ENCODE peak calls at places on chromosomes 7 and 10, in nine cellular contexts. G is spleen, E is tibial nerve, C is astrocyte, L is nephron progenitor cell, A is hepatocyte, F is AG10803, Q is fibroblast of lung, W is dorsolateral prefrontal cortex. B is an unnamed sample.

GRCh38 chr7:95527033-95527775 is 41.5 kb downstream of the ASB4 start:
- DNase-seq in G (peak; percentile 61), E (peak; percentile 55), C (peak; percentile 8), L (peak; percentile 59), A (peak; percentile 80), F (peak; percentile 50), Q (peak; percentile 66), W (peak; percentile 23), B (peak; percentile 85)

GRCh38 chr10:75043256-75044121 is 68.0 kb upstream of the SAMD8 start:
- DNase-seq in G (peak; percentile 81), E (no peak), C (no peak), L (no peak), A (no peak), F (no peak), Q (no peak), W (no peak), B (no peak)

GRCh38 chr7:45617166-45617565 is 43.0 kb downstream of the ADCY1 start:
- DNase-seq in G (no peak), E (no peak), C (no peak), L (no peak), A (no peak), F (no peak), Q (no peak), W (no peak), B (peak; percentile 53)

GRCh38 chr10:11986593-11987216 is 55.9 kb downstream of the UPF2 start:
- DNase-seq in G (peak; percentile 84), E (peak; percentile 93), C (peak; percentile 61), L (peak; percentile 83), A (peak; percentile 90), F (peak; percentile 79), Q (peak; percentile 88), W (peak; percentile 73), B (peak; percentile 91)

GRCh38 chr7:27159278-27160146 is 3.0 kb upstream of the HOXA7 start:
- DNase-seq in G (no peak), E (no peak), C (no peak), L (peak; percentile 29), A (no peak), F (no peak), Q (no peak), W (no peak), B (no peak)

GRCh38 chr10:78973901-78974408 is 94.8 kb upstream of the ZMIZ1 start:
- DNase-seq in G (peak; percentile 88), E (peak; percentile 57), C (peak; percentile 65), L (peak; percentile 79), A (peak; percentile 80), F (peak; percentile 53), Q (peak; percentile 66), W (peak; percentile 75), B (peak; percentile 92)

GRCh38 chr10:99619090-99619800 is 994 bp downstream of the SLC25A28 start:
- DNase-seq in G (no peak), E (no peak), C (peak; percentile 25), L (no peak), A (no peak), F (peak; percentile 31), Q (peak; percentile 18), W (no peak), B (no peak)

GRCh38 chr10:79904671-79905321 is 44.1 kb downstream of the SFTPD start:
- DNase-seq in G (peak; percentile 87), E (peak; percentile 40), C (peak; percentile 63), L (peak; percentile 77), A (peak; percentile 72), F (peak; percentile 68), Q (peak; percentile 64), W (peak; percentile 50), B (no peak)

GRCh38 chr10:118948784-118949183 is 80.7 kb upstream of the NANOS1 start:
- DNase-seq in G (no peak), E (no peak), C (no peak), L (no peak), A (no peak), F (no peak), Q (no peak), W (no peak), B (no peak)

GRCh38 chr10:98408799-98409198 is 6.2 kb downstream of the PYROXD2 start:
- DNase-seq in G (no peak), E (no peak), C (no peak), L (no peak), A (no peak), F (no peak), Q (no peak), W (no peak), B (no peak)

GRCh38 chr7:42071372-42072261 is 165.4 kb downstream of the GLI3 start:
- DNase-seq in G (no peak), E (no peak), C (peak; percentile 64), L (no peak), A (peak; percentile 69), F (peak; percentile 68), Q (peak; percentile 85), W (no peak), B (no peak)

GRCh38 chr7:79458796-79459195 is 5.3 kb upstream of the MAGI2 start:
- DNase-seq in G (no peak), E (no peak), C (no peak), L (no peak), A (no peak), F (peak; percentile 45), Q (no peak), W (no peak), B (no peak)

GRCh38 chr7:151690597-151690996 is 170.9 kb upstream of the RHEB start:
- DNase-seq in G (no peak), E (no peak), C (peak; percentile 66), L (no peak), A (peak; percentile 51), F (no peak), Q (no peak), W (no peak), B (no peak)

GRCh38 chr10:113680172-113681111 is 730 bp downstream of the CASP7 start:
- DNase-seq in G (peak; percentile 84), E (peak; percentile 52), C (peak; percentile 49), L (peak; percentile 28), A (peak; percentile 48), F (peak; percentile 65), Q (peak; percentile 73), W (no peak), B (peak; percentile 39)

GRCh38 chr10:49740346-49741107 is 21.6 kb downstream of the OGDHL start:
- DNase-seq in G (no peak), E (no peak), C (no peak), L (no peak), A (no peak), F (no peak), Q (no peak), W (no peak), B (no peak)

GRCh38 chr10:49737474-49738201 is 24.5 kb downstream of the OGDHL start:
- DNase-seq in G (no peak), E (no peak), C (no peak), L (no peak), A (no peak), F (no peak), Q (no peak), W (no peak), B (no peak)

GRCh38 chr10:49741108-49741995 is 20.8 kb downstream of the OGDHL start:
- DNase-seq in G (peak; percentile 60), E (no peak), C (no peak), L (no peak), A (no peak), F (no peak), Q (peak; percentile 2), W (no peak), B (peak; percentile 68)

GRCh38 chr10:49738616-49739360 is 23.3 kb downstream of the OGDHL start:
- DNase-seq in G (peak; percentile 65), E (no peak), C (no peak), L (no peak), A (no peak), F (no peak), Q (no peak), W (no peak), B (no peak)

GRCh38 chr10:49739426-49739825 is 22.7 kb downstream of the OGDHL start:
- DNase-seq in G (peak; percentile 67), E (no peak), C (no peak), L (no peak), A (no peak), F (no peak), Q (no peak), W (no peak), B (no peak)
- TF ChIP-seq CTCF in G (no peak), E (no peak), C (no peak), L (no peak), A (no peak), F (no peak), Q (no peak), W (no peak), B (no peak)

DNA sequence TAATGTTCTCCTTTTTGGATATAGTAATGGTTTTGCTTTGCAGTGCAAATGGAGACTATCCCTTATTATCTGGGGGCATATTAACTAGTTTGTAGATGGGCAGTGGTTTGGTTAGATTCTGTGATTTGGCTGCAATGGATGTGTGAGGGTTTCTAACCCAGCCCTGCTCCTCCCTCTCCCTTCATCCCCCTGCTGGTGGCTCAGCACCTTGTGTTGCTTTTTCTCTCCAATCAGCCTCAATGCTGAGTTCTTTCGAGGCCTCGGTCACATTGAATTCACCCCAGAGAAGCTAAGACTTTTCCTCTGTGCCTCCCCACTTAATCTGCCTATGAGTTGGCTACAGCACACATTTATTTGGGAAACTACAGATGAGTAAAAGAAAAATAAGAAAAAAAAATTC is 120.0 kb downstream of the MALRD1 start:
- DNase-seq in G (no peak), E (no peak), C (no peak), L (peak; percentile 14), A (no peak), F (no peak), Q (peak; percentile 6), W (no peak), B (no peak)
- TF ChIP-seq CTCF in G (no peak), E (no peak), C (no peak), L (peak; percentile 39), A (peak; percentile 19), F (no peak), Q (peak; percentile 45), W (no peak), B (no peak)

GRCh38 chr10:126661356-126661755 is 9.1 kb downstream of the C10orf90 start:
- DNase-seq in G (no peak), E (no peak), C (no peak), L (no peak), A (no peak), F (no peak), Q (no peak), W (no peak), B (no peak)

GRCh38 chr10:126661841-126662520 is 8.5 kb downstream of the C10orf90 start:
- DNase-seq in G (no peak), E (no peak), C (peak; percentile 95), L (no peak), A (peak; percentile 7), F (peak; percentile 82), Q (peak; percentile 16), W (no peak), B (no peak)

GRCh38 chr10:126659750-126660149 is 10.7 kb downstream of the C10orf90 start:
- DNase-seq in G (no peak), E (no peak), C (no peak), L (no peak), A (no peak), F (no peak), Q (no peak), W (no peak), B (no peak)

GRCh38 chr10:126663880-126664279 is 6.6 kb downstream of the C10orf90 start:
- DNase-seq in G (no peak), E (no peak), C (peak; percentile 93), L (no peak), A (no peak), F (peak; percentile 77), Q (peak; percentile 59), W (no peak), B (no peak)

GRCh38 chr10:126663328-126663727 is 7.2 kb downstream of the C10orf90 start:
- DNase-seq in G (no peak), E (peak; percentile 49), C (peak; percentile 98), L (no peak), A (peak; percentile 19), F (peak; percentile 92), Q (peak; percentile 55), W (peak; percentile 21), B (peak; percentile 86)
- TF ChIP-seq CTCF in G (no peak), E (no peak), C (no peak), L (no peak), A (no peak), F (no peak), Q (no peak), W (no peak), B (no peak)

GRCh38 chr10:209357-209756 is 74.1 kb downstream of the ZMYND11 start:
- DNase-seq in G (no peak), E (no peak), C (no peak), L (no peak), A (no peak), F (no peak), Q (peak; percentile 58), W (no peak), B (no peak)
- TF ChIP-seq CTCF in G (no peak), E (no peak), C (peak; percentile 31), L (no peak), A (peak; percentile 11), F (peak; percentile 30), Q (peak; percentile 46), W (no peak), B (no peak)

B was measured in lower leg skin.